ENCODE peak calls at places on chromosomes 2 and 18, in four cellular contexts. C, X, R and W are unnamed samples.
A peak's percentile ranks its signal among the peaks of the same experiment; 100 is the strongest.

GRCh38 chr18:26406854-26407517 is 141.4 kb downstream of the KCTD1 start:
- DNase-seq in R (no peak), X (no peak), C (no peak), W (no peak)

GRCh38 chr2:148674063-148675020 is 29.8 kb downstream of the EPC2 start:
- DNase-seq in X (no peak), R (no peak), C (no peak), W (peak; percentile 38)

GRCh38 chr2:232588680-232589585 is 38.4 kb downstream of the EIF4E2 start:
- DNase-seq in R (peak; percentile 55), C (no peak), X (peak; percentile 80), W (peak; percentile 60)

GRCh38 chr2:35871672-35872071 is 483.9 kb upstream of the CRIM1 start:
- DNase-seq in R (no peak), X (no peak), C (no peak), W (no peak)

GRCh38 chr2:53785378-53785777 is 1.4 kb downstream of the ASB3 start:
- DNase-seq in C (no peak), X (no peak), R (no peak), W (no peak)

GRCh38 chr2:117686699-117687098 is 127.8 kb upstream of the DDX18 start:
- DNase-seq in C (no peak), R (no peak), X (no peak), W (no peak)

GRCh38 chr18:48886520-48887293 is 64.1 kb downstream of the SMAD7 start:
- DNase-seq in X (no peak), C (no peak), R (no peak), W (no peak)

GRCh38 chr2:216033403-216033802 is 20.1 kb upstream of the MREG start:
- DNase-seq in X (no peak), C (no peak), R (no peak), W (no peak)

GRCh38 chr2:101540518-101540917 is 65.6 kb upstream of the RFX8 start:
- DNase-seq in R (no peak), X (no peak), C (no peak), W (no peak)

GRCh38 chr2:78992807-78993517 is 32.5 kb upstream of the REG3G start:
- DNase-seq in C (no peak), R (no peak), X (peak; percentile 78), W (no peak)

GRCh38 chr2:77649856-77650255 is 127.7 kb upstream of the LRRTM4 start:
- DNase-seq in R (no peak), X (no peak), C (no peak), W (no peak)

GRCh38 chr18:57743008-57743407 is 60.1 kb downstream of the ATP8B1 start:
- DNase-seq in C (no peak), X (no peak), R (no peak), W (peak; percentile 30)

GRCh38 chr2:58992062-58992736 is 751.1 kb upstream of the FANCL start:
- DNase-seq in X (no peak), C (no peak), R (no peak), W (no peak)

GRCh38 chr2:128797092-128797491 is 478.4 kb upstream of the HS6ST1 start:
- DNase-seq in X (no peak), C (no peak), R (no peak), W (no peak)

GRCh38 chr2:6921321-6921922 is 4.2 kb downstream of the RNF144A start:
- DNase-seq in X (no peak), R (no peak), C (no peak), W (no peak)

GRCh38 chr2:102313950-102314349 is 2.6 kb downstream of the IL1RL1 start:
- DNase-seq in X (no peak), C (no peak), R (no peak), W (no peak)

GRCh38 chr2:113274427-113274826 is 4.3 kb downstream of the PAX8 start:
- DNase-seq in X (no peak), C (no peak), R (no peak), W (no peak)

GRCh38 chr18:36734589-36734988 is 94.2 kb downstream of the TPGS2 start:
- DNase-seq in X (no peak), R (no peak), C (no peak), W (no peak)

GRCh38 chr2:170162261-170162612 is 15.7 kb upstream of the MYO3B start:
- DNase-seq in R (no peak), X (no peak), C (no peak), W (no peak)

GRCh38 chr2:37623971-37624897 is 47.2 kb downstream of the CDC42EP3 start:
- DNase-seq in R (no peak), C (no peak), X (no peak), W (no peak)

GRCh38 chr18:35634376-35634775 is 52.8 kb downstream of the GALNT1 start:
- DNase-seq in C (no peak), R (no peak), X (no peak), W (no peak)

GRCh38 chr2:120231974-120232635 is 8.9 kb upstream of the TMEM185B start:
- DNase-seq in C (peak; percentile 35), X (no peak), R (peak; percentile 31), W (no peak)

GRCh38 chr2:60739156-60739555 is 16.9 kb upstream of the PAPOLG start:
- DNase-seq in R (no peak), X (no peak), C (no peak), W (no peak)

GRCh38 chr2:157875720-157876065 is 437 bp downstream of the ACVR1 start:
- DNase-seq in X (no peak), C (peak; percentile 47), R (no peak), W (no peak)

GRCh38 chr2:240707791-240708190 is 16.1 kb downstream of the AQP12A start:
- DNase-seq in R (no peak), C (no peak), X (no peak), W (no peak)

GRCh38 chr2:86794866-86795265 is 4.2 kb upstream of the CD8A start:
- DNase-seq in C (no peak), X (no peak), R (no peak), W (no peak)

GRCh38 chr2:98086491-98087446 is at the start of gene VWA3B:
- DNase-seq in C (no peak), R (peak; percentile 79), X (peak; percentile 64), W (no peak)

GRCh38 chr2:135162377-135162776 is 110.3 kb downstream of the RAB3GAP1 start:
- DNase-seq in R (no peak), C (no peak), X (peak; percentile 22), W (no peak)

GRCh38 chr2:232480201-232481190 is 7.1 kb downstream of the ECEL1 start:
- DNase-seq in C (no peak), R (peak; percentile 32), X (no peak), W (no peak)

GRCh38 chr18:48961547-48961946 is 10.8 kb upstream of the SMAD7 start:
- DNase-seq in R (no peak), X (no peak), C (no peak), W (no peak)

DNA sequence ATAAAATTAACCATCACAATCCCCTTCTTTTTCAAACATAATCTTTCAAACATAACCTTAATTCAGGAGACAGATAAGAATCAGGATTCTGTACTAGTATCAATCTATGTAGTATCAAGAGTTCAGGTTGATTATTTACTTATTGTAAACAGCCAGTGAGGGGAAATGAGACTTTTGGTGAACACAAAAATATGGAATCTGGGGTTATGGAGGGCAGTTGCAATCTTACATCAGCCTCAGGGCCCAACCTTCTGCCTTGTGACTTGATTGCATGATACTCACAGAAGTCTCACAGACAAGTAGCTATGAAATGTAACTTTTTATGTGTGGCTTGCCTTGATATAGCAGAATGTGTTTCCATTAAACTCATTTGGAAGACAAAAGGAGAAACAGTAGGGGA is 262.7 kb upstream of the THSD7B start:
- DNase-seq in R (no peak), C (no peak), X (no peak), W (no peak)
- H3K27me3 ChIP-seq in R (no peaks in the 10 kb centered on the region), C (no peaks in the 10 kb centered on the region), X (no peaks in the 10 kb centered on the region), W (no peaks in the 10 kb centered on the region)

GRCh38 chr2:152508446-152508845 is 173.5 kb downstream of the FMNL2 start:
- DNase-seq in X (no peak), C (no peak), R (no peak), W (peak; percentile 50)
- H3K27ac ChIP-seq in X (no peak overlapping the region), C (no peak overlapping the region), R (no peak overlapping the region), W (no peak overlapping the region)

GRCh38 chr2:239660390-239661228 is 259.8 kb upstream of the HDAC4 start:
- DNase-seq in C (no peak), X (no peak), R (no peak), W (no peak)

GRCh38 chr2:239662413-239663120 is 261.7 kb upstream of the HDAC4 start:
- DNase-seq in R (no peak), C (no peak), X (no peak), W (no peak)

GRCh38 chr2:239663364-239663924 is 262.6 kb upstream of the HDAC4 start:
- DNase-seq in R (no peak), C (no peak), X (no peak), W (no peak)

GRCh38 chr2:239664216-239664785 is 263.5 kb upstream of the HDAC4 start:
- DNase-seq in C (no peak), R (no peak), X (no peak), W (no peak)

DNA sequence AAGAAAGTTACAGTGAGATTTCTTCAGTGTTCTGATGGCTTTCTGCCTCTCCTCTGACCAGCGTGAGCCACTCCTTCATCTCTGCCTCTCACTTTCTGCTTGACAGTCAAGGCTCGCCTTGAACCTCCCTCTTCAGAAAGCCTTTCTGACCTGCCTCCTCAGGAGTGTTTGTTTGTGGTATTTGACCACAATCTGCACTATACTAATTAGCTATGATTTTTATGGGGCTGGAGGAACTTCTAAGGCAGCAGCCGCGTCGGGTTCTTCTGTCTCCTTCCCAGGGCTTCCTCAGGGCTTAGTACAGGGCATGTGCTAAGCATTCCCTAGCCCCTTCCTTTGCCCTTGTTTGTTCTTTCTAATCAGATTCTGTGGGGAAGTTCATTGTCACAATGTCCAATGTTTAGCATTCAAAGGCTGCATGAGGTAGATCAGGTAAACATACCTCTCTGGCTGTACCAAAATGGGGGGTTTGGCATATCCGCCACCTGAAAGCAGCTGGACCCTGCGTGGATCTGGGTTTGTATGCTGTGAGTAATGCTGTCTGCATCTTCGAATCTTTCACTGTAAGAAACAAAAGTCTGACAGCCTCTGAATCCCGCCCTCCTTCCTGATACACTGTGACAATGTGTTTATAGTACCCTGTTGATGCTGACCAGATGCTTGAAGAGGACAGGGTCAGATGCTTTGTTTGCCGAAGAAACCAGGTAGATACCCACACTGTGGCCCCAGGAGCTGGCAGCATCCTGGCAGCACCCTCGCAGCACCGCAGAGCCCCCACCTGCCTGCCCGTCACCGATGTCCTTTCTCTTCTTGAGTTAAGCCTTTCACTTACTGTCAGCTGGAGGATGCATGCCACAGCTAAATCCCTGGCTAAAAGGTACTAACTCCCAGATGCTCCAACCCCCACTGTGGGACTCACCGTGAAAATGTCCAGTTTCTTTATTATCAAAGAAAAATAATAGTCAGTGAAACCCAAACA is 260.8 kb upstream of the HDAC4 start:
- DNase-seq in C (no peak), R (no peak), X (no peak), W (no peak)
- H3K27me3 ChIP-seq in C (no peaks in the 10 kb centered on the region), R (no peaks in the 10 kb centered on the region), X (no peaks in the 10 kb centered on the region), W (no peaks in the 10 kb centered on the region)

GRCh38 chr18:22453337-22453736 is 35.6 kb upstream of the CTAGE1 start:
- DNase-seq in X (no peak), C (no peak), R (no peak), W (no peak)

GRCh38 chr18:22455425-22456150 is 37.9 kb upstream of the CTAGE1 start:
- DNase-seq in X (no peak), R (no peak), C (no peak), W (no peak)

GRCh38 chr18:22452226-22452668 is 34.5 kb upstream of the CTAGE1 start:
- DNase-seq in C (no peak), R (no peak), X (no peak), W (no peak)

GRCh38 chr18:22448238-22448637 is 30.5 kb upstream of the CTAGE1 start:
- DNase-seq in X (no peak), R (no peak), C (no peak), W (no peak)

GRCh38 chr18:22451796-22452195 is 34.1 kb upstream of the CTAGE1 start:
- DNase-seq in C (no peak), R (no peak), X (no peak), W (no peak)
- H3K27ac ChIP-seq in C (no peak overlapping the region), R (no peak overlapping the region), X (no peak overlapping the region), W (no peak overlapping the region)